ENCODE peak calls at places on chromosomes 3 and 15, in nine cellular contexts. V, K, F, P, H, O, W, N and A are unnamed samples.

GRCh38 chr15:58650102-58650501 is 99.4 kb downstream of the ADAM10 start:
- DNase-seq in V (no peak), K (no peak), F (no peak), P (no peak), H (no peak), O (no peak), W (no peak), N (no peak), A (no peak)

GRCh38 chr15:68612533-68612932 is 33.7 kb downstream of the CORO2B start:
- DNase-seq in V (no peak), K (no peak), F (no peak), P (no peak), H (no peak), O (no peak), W (no peak), N (no peak), A (no peak)

GRCh38 chr15:94792166-94792565 is 560.8 kb downstream of the MCTP2 start:
- DNase-seq in V (no peak), K (peak), F (no peak), P (no peak), H (peak), O (no peak), W (no peak), N (no peak), A (no peak)

GRCh38 chr3:124032351-124032880 is 40.5 kb upstream of the ROPN1 start:
- DNase-seq in V (peak), K (no peak), F (no peak), P (no peak), H (no peak), O (peak), W (peak), N (no peak), A (no peak)

GRCh38 chr15:77870195-77871065 is 207.1 kb downstream of the TBC1D2B start:
- DNase-seq in V (peak), K (peak), F (no peak), P (peak), H (peak), O (peak), W (peak), N (peak), A (peak)

GRCh38 chr15:29633971-29634370 is 188.3 kb downstream of the TJP1 start:
- DNase-seq in V (no peak), K (no peak), F (no peak), P (no peak), H (no peak), O (no peak), W (no peak), N (no peak), A (no peak)

GRCh38 chr15:26128611-26129140 is 265.5 kb upstream of the ATP10A start:
- DNase-seq in V (no peak), K (no peak), F (no peak), P (no peak), H (no peak), O (no peak), W (no peak), N (peak), A (no peak)

GRCh38 chr3:162776137-162776536 is 1279.5 kb downstream of the OTOL1 start:
- DNase-seq in V (no peak), K (no peak), F (no peak), P (no peak), H (no peak), O (no peak), W (no peak), N (no peak), A (no peak)

GRCh38 chr3:45690331-45691035 is 1.3 kb downstream of the SACM1L start:
- DNase-seq in V (no peak), K (peak), F (no peak), P (no peak), H (no peak), O (no peak), W (no peak), N (no peak), A (no peak)

GRCh38 chr3:127373701-127374625 is 86.1 kb upstream of the PRR20G start:
- DNase-seq in V (peak), K (no peak), F (no peak), P (peak), H (no peak), O (no peak), W (no peak), N (no peak), A (no peak)

GRCh38 chr15:22267761-22268160 is 187.4 kb downstream of the OR4M2 start:
- DNase-seq in V (no peak), K (no peak), F (no peak), P (no peak), H (no peak), O (no peak), W (no peak), N (no peak), A (no peak)

GRCh38 chr3:7144696-7145308 is 283.9 kb downstream of the GRM7 start:
- DNase-seq in V (peak), K (no peak), F (no peak), P (no peak), H (no peak), O (no peak), W (no peak), N (no peak), A (no peak)

GRCh38 chr15:101045236-101045646 is 126.1 kb downstream of the LRRK1 start:
- DNase-seq in V (no peak), K (no peak), F (no peak), P (peak), H (no peak), O (peak), W (no peak), N (no peak), A (peak)

GRCh38 chr15:83396071-83396470 is 51.1 kb upstream of the SH3GL3 start:
- DNase-seq in V (no peak), K (peak), F (no peak), P (no peak), H (no peak), O (no peak), W (no peak), N (no peak), A (no peak)

GRCh38 chr3:193225726-193226125 is 15.3 kb upstream of the PLAAT1 start:
- DNase-seq in V (no peak), K (no peak), F (no peak), P (no peak), H (no peak), O (no peak), W (no peak), N (no peak), A (no peak)

GRCh38 chr3:50515565-50516047 is 12.2 kb upstream of the CACNA2D2 start:
- DNase-seq in V (no peak), K (no peak), F (no peak), P (no peak), H (peak), O (peak), W (peak), N (no peak), A (peak)
- H3K4me3 ChIP-seq in V (no peak), K (no peak), F (no peak), P (peak), H (no peak), O (peak), W (peak), N (no peak), A (peak)

DNA sequence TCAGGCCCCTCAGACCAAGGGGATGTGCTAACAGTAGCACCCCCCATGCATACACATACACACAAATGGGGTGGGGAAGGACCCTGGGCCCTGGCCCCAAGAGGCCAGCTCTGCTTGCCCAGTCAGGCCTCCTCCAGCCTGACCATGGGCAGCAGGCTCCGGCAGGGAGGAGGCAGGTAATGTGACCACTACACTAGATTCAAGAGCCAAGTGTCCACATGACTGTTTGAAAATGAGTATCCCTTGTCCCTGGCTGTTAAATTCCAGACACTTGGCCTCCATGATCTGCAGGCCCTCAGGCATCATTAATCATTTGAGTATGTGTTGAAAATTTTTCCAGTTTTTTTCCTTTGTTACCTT is 13.9 kb upstream of the GNAI2 start:
- DNase-seq in V (no peak), K (no peak), F (no peak), P (no peak), H (no peak), O (no peak), W (no peak), N (no peak), A (no peak)
- TF ChIP-seq CTCF in V (no peak), K (no peak), F (no peak), P (no peak), H (no peak), O (no peak), W (no peak), N (no peak), A (no peak)

GRCh38 chr3:171378586-171378985 is 81.6 kb downstream of the TNIK start:
- DNase-seq in V (no peak), K (no peak), F (no peak), P (no peak), H (no peak), O (no peak), W (no peak), N (no peak), A (no peak)

GRCh38 chr3:171376125-171376947 is 83.9 kb downstream of the TNIK start:
- DNase-seq in V (no peak), K (no peak), F (no peak), P (no peak), H (peak), O (no peak), W (no peak), N (no peak), A (no peak)

GRCh38 chr3:171375704-171376103 is 84.5 kb downstream of the TNIK start:
- DNase-seq in V (no peak), K (no peak), F (no peak), P (no peak), H (no peak), O (no peak), W (no peak), N (no peak), A (no peak)

GRCh38 chr3:171379281-171379680 is 80.9 kb downstream of the TNIK start:
- DNase-seq in V (no peak), K (peak), F (no peak), P (no peak), H (no peak), O (no peak), W (no peak), N (no peak), A (no peak)

GRCh38 chr3:171377859-171378258 is 82.3 kb downstream of the TNIK start:
- DNase-seq in V (no peak), K (no peak), F (no peak), P (no peak), H (no peak), O (no peak), W (no peak), N (no peak), A (no peak)
- H3K4me3 ChIP-seq in V (no peak), K (no peak), F (no peak), P (no peak), H (no peak), O (no peak), W (no peak), N (no peak), A (no peak)

GRCh38 chr15:41585140-41586047 is 26.4 kb downstream of the TYRO3 start:
- DNase-seq in V (peak), K (peak), F (no peak), P (peak), H (peak), O (peak), W (peak), N (peak), A (peak)
- TF ChIP-seq CTCF in V (peak), K (peak), F (peak), P (peak), H (peak), O (peak), W (peak), N (peak), A (peak)

DNA sequence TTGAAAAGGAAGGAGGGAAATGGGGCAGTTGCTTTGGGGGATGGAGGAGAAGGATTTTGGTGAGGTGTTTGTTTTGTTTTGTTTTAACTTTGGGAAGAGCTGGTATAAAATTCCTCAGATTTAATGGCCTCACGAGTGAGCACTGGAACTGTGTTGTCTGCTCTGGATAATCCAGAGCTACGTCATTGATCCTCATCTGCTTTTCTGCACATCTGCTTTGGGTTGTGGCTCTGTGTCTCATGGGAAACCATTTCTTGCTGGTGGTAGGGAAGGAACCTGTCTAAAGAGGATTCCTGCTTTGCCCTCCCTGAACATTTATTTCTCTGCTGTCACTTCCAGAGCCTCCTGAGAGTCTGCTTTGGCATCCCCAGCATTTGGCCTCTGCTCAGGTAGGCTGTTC is 3.1 kb downstream of the SNRK start:
- DNase-seq in V (no peak), K (no peak), F (no peak), P (no peak), H (no peak), O (no peak), W (no peak), N (no peak), A (no peak)
- H3K4me3 ChIP-seq in V (no peak), K (no peak), F (no peak), P (peak), H (no peak), O (peak), W (peak), N (peak), A (peak)

DNA sequence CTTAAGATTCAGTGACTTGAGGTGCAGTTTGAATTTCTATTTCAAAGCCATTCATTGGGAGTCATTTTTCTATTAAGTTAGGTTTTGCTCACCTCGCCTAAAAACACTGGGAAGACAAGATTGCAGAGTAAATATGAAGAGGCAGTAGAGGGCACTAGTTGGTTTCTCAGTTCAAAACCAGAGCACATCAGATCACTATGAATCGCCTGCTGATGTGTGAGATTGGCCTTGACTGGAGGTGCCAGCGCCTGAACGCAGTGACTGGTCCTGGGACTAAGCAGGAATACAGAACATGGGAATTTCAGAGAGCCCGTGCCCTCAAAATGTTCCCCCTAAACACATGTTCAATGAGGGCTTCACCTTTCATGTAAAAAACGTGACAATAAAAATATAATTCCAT is 229.0 kb downstream of the ITPR1 start:
- DNase-seq in V (peak), K (peak), F (no peak), P (no peak), H (peak), O (peak), W (peak), N (peak), A (no peak)
- TF ChIP-seq CTCF in V (peak), K (no peak), F (peak), P (peak), H (peak), O (peak), W (peak), N (no peak), A (peak)

GRCh38 chr3:108053025-108053424 is 37.8 kb downstream of the CD47 start:
- DNase-seq in V (no peak), K (no peak), F (no peak), P (peak), H (no peak), O (no peak), W (no peak), N (no peak), A (peak)
- H3K4me3 ChIP-seq in V (no peak), K (no peak), F (no peak), P (no peak), H (no peak), O (no peak), W (no peak), N (no peak), A (no peak)

DNA sequence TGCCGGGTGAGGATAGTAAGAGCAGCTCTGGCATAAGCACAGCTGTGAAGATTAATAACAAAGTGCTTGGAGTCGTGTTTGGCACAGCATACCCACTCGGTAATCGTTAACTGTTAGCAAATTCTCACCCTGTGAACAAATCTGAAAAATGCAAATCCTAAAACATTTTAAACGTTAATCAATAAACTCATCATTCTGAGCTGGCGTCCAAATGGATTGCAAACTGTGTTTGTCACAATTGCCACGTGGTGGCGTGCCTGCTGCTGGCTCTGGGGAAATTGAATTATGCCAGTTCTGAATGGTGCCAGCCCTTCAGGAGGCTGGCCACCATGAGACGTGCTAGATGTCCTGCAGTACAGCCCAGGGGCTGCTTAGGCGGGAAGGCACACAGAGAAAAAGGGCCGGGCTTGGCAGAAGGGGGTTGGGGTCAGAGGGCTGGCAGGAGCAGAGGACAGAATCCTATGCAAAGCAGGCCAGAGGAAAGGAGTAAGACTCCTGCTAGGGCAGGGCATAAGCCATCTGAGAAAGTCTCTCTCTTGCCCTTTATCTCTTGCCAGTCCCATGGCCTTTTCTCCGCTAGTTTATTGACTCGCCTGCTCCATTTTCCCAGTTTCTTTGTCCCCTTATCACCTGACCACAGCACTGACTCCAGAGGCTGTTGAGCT is 22.1 kb upstream of the POLG start:
- DNase-seq in V (peak), K (no peak), F (no peak), P (no peak), H (no peak), O (no peak), W (no peak), N (peak), A (no peak)
- TF ChIP-seq CTCF in V (peak), K (peak), F (peak), P (peak), H (peak), O (peak), W (peak), N (peak), A (peak)

DNA sequence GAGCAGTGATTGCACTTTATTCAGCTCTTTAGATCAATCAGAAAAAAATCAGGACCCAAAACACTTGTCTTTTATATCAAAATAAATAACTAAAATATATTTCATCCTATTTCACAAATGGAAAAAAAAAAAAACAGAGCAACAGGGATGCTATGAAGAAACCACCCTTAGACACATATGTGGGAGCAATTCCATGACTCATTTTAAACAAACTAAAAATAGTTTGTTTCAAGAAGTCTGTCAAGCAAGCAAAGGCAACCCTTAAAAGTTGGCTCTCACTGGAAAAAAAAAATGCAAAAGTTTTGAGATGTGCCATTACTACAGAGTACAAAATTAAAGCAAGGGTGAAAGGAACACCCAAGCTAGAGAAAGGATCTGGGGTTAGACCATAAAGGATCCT is 5.7 kb downstream of the ATP13A3 start:
- DNase-seq in V (no peak), K (peak), F (no peak), P (no peak), H (no peak), O (no peak), W (no peak), N (no peak), A (no peak)
- H3K4me3 ChIP-seq in V (no peak), K (peak), F (no peak), P (no peak), H (no peak), O (no peak), W (no peak), N (no peak), A (no peak)